ENCODE peak calls at places on chromosomes 13 and 19, in six cellular contexts. One of them, this sample, is unnamed.

GRCh38 chr19:10863107-10863700 is 8.1 kb upstream of the CARM1 start:
- DNase-seq in thoracic aorta: no peak
- DNase-seq in pancreas: no peak
- DNase-seq in neural crest cell: no peak
- DNase-seq in BJ: no peak
- DNase-seq in progenitor cell of endocrine pancreas: no peak
- DNase-seq in this sample: peak

GRCh38 chr19:33064117-33064777 is 441 bp downstream of the RHPN2 start:
- DNase-seq in progenitor cell of endocrine pancreas: peak
- DNase-seq in thoracic aorta: no peak
- DNase-seq in pancreas: peak
- DNase-seq in BJ: no peak
- DNase-seq in neural crest cell: no peak
- DNase-seq in this sample: no peak

GRCh38 chr13:85277753-85278152 is 521.5 kb downstream of the SLITRK6 start:
- DNase-seq in pancreas: no peak
- DNase-seq in neural crest cell: no peak
- DNase-seq in progenitor cell of endocrine pancreas: no peak
- DNase-seq in thoracic aorta: no peak
- DNase-seq in BJ: no peak
- DNase-seq in this sample: no peak

GRCh38 chr13:51894239-51894638 is 32.5 kb downstream of the CCDC70 start:
- DNase-seq in thoracic aorta: no peak
- DNase-seq in progenitor cell of endocrine pancreas: no peak
- DNase-seq in BJ: no peak
- DNase-seq in neural crest cell: no peak
- DNase-seq in pancreas: no peak
- DNase-seq in this sample: no peak

GRCh38 chr13:112846411-112847115 is 122.5 kb upstream of the MCF2L start:
- DNase-seq in pancreas: no peak
- DNase-seq in progenitor cell of endocrine pancreas: no peak
- DNase-seq in BJ: no peak
- DNase-seq in thoracic aorta: no peak
- DNase-seq in neural crest cell: no peak
- DNase-seq in this sample: no peak

GRCh38 chr19:19274716-19275115 is 1.6 kb upstream of the TM6SF2 start:
- DNase-seq in thoracic aorta: no peak
- DNase-seq in progenitor cell of endocrine pancreas: no peak
- DNase-seq in neural crest cell: no peak
- DNase-seq in BJ: no peak
- DNase-seq in pancreas: no peak
- DNase-seq in this sample: no peak

GRCh38 chr13:43805071-43805468 is 18.3 kb upstream of the ENOX1 start:
- DNase-seq in BJ: no peak
- DNase-seq in progenitor cell of endocrine pancreas: no peak
- DNase-seq in thoracic aorta: no peak
- DNase-seq in pancreas: no peak
- DNase-seq in neural crest cell: no peak
- DNase-seq in this sample: no peak

GRCh38 chr13:51856998-51857397 is 4.8 kb upstream of the CCDC70 start:
- DNase-seq in BJ: no peak
- DNase-seq in progenitor cell of endocrine pancreas: no peak
- DNase-seq in pancreas: no peak
- DNase-seq in thoracic aorta: no peak
- DNase-seq in neural crest cell: no peak
- DNase-seq in this sample: no peak

GRCh38 chr13:46303743-46304385 is 83.2 kb downstream of the RUBCNL start:
- DNase-seq in neural crest cell: no peak
- DNase-seq in thoracic aorta: no peak
- DNase-seq in progenitor cell of endocrine pancreas: no peak
- DNase-seq in pancreas: no peak
- DNase-seq in BJ: no peak
- DNase-seq in this sample: no peak

GRCh38 chr13:62997696-62998095 is 1582.0 kb upstream of the PCDH20 start:
- DNase-seq in thoracic aorta: no peak
- DNase-seq in BJ: no peak
- DNase-seq in neural crest cell: no peak
- DNase-seq in pancreas: no peak
- DNase-seq in progenitor cell of endocrine pancreas: no peak
- DNase-seq in this sample: no peak

DNA sequence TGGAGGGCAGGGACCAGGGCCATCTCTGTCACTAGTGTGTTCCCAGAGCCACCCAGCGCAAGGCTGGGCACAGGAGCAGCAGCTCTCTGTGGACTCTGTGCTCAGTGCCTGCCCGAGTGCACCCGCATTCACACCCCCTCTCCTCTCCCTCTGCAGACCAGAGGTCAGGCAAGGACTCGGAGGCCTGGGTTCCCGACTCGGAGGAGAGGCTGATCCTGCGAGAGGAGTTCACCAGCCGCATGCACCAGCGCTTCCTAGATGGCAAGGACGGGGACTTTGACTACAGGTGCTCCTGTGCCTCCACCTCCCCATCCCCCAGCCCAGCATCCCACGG is 10.2 kb downstream of the CCDC97 start:
- DNase-seq in pancreas: no peak
- DNase-seq in neural crest cell: no peak
- DNase-seq in progenitor cell of endocrine pancreas: no peak
- DNase-seq in thoracic aorta: no peak
- DNase-seq in BJ: no peak
- DNase-seq in this sample: no peak
- TF ChIP-seq CTCF in pancreas: no peak
- TF ChIP-seq CTCF in neural crest cell: no peak
- TF ChIP-seq CTCF in progenitor cell of endocrine pancreas: no peak
- TF ChIP-seq CTCF in thoracic aorta: no peak
- TF ChIP-seq CTCF in BJ: no peak
- TF ChIP-seq CTCF in this sample: no peak

GRCh38 chr19:45094707-45095106 is 1.7 kb downstream of the PPP1R37 start:
- DNase-seq in thoracic aorta: no peak
- DNase-seq in pancreas: no peak
- DNase-seq in neural crest cell: no peak
- DNase-seq in progenitor cell of endocrine pancreas: no peak
- DNase-seq in BJ: no peak
- DNase-seq in this sample: no peak

GRCh38 chr19:45094158-45094557 is 1.2 kb downstream of the PPP1R37 start:
- DNase-seq in thoracic aorta: no peak
- DNase-seq in progenitor cell of endocrine pancreas: no peak
- DNase-seq in pancreas: no peak
- DNase-seq in neural crest cell: no peak
- DNase-seq in BJ: no peak
- DNase-seq in this sample: no peak

GRCh38 chr19:45090598-45090997 is 2.4 kb upstream of the PPP1R37 start:
- DNase-seq in BJ: no peak
- DNase-seq in thoracic aorta: no peak
- DNase-seq in pancreas: no peak
- DNase-seq in progenitor cell of endocrine pancreas: no peak
- DNase-seq in neural crest cell: no peak
- DNase-seq in this sample: no peak

GRCh38 chr19:45091031-45091918 is 1.7 kb upstream of the PPP1R37 start:
- DNase-seq in thoracic aorta: peak
- DNase-seq in progenitor cell of endocrine pancreas: peak
- DNase-seq in BJ: peak
- DNase-seq in neural crest cell: peak
- DNase-seq in pancreas: peak
- DNase-seq in this sample: peak

DNA sequence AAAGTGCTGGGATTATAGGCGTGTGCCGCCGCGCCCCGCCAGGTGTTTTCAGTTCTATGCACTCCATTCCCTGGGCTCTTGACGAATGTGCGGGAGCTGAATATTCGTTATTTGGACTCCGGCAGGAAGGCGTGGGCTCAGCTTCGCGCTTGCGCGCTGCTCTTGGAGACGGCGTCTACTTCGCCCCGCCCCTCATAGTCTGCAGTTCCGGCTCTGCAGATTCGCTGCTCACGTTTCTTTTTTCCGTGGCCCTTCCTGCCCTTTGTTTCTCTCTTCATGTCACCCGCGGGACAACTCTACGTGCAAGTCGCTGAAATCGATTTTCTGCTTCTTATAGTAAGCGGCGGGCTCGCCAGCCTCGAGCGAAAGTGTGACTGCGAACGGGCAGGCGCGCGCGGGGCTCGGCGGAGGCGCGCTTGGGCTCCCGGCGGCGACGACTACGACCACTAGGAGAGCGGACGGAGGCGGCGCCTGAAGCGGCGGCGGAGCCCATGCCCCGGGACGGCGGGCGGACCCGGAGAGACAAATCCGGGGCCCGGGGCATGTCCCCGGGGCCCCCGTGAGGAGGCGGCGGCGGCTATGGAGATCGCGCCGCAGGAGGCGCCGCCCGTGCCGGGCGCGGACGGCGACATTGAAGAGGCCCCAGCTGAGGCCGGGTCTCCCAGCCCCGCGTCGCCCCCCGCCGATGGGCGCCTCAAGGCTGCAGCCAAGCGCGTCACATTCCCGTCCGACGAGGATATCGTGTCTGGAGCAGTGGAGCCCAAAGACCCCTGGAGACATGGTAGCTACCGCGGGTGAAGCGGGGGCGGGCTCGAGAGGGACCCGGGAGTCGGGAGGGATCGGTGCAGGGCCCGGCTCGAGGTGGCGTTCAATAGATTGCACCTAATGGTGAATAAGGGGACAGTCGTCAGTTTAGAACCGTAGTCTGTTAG is at the start of gene PPP1R37:
- DNase-seq in progenitor cell of endocrine pancreas: peak
- DNase-seq in thoracic aorta: peak
- DNase-seq in pancreas: peak
- DNase-seq in neural crest cell: peak
- DNase-seq in BJ: peak
- DNase-seq in this sample: peak
- TF ChIP-seq CTCF in progenitor cell of endocrine pancreas: peak
- TF ChIP-seq CTCF in thoracic aorta: peak
- TF ChIP-seq CTCF in pancreas: no peak
- TF ChIP-seq CTCF in neural crest cell: peak
- TF ChIP-seq CTCF in BJ: peak
- TF ChIP-seq CTCF in this sample: peak

DNA sequence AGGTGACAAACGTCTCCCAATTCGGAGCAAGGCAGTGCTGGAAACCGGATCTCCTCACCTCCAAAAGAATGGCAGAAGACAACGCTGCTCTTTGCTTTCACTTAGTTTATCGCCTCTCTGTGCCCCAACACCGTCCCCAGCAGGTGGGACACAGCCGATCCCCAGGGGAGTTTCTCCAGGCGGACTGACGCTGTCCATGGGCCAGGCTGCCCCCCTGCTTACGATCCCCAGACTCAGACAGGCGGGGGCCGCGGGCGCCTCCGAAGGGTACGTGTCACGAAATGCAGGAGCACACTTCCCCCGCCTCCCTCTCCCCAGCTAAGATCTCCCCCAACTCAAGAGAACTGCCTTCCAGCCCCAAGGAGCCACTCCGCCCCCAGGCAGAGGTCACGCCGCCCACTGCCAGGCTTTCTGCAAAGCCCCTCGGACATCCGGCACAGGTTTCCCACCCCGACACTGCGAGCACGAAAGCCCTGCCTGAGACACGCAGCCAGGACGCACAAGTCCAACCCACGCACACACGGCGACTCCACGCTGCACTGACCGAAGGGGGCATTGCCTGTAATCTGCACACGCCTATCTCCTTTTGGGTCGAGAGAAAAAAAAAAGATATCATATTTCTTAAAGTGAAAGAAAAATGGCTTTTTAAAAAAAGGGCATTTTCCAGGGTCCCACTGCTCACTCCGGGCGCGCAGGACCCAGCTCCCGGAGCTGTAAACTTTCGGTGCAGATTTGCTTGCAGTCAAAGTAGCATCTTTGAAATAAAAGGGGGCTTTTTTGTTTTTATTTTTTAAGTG is 1.9 kb downstream of the SPRY2 start:
- DNase-seq in neural crest cell: peak
- DNase-seq in progenitor cell of endocrine pancreas: peak
- DNase-seq in thoracic aorta: peak
- DNase-seq in BJ: peak
- DNase-seq in pancreas: peak
- DNase-seq in this sample: peak
- TF ChIP-seq CTCF in neural crest cell: peak
- TF ChIP-seq CTCF in progenitor cell of endocrine pancreas: peak
- TF ChIP-seq CTCF in thoracic aorta: peak
- TF ChIP-seq CTCF in BJ: peak
- TF ChIP-seq CTCF in pancreas: no peak
- TF ChIP-seq CTCF in this sample: no peak

GRCh38 chr13:30850867-30851211 is 55.2 kb upstream of the MEDAG start:
- DNase-seq in progenitor cell of endocrine pancreas: no peak
- DNase-seq in pancreas: no peak
- DNase-seq in neural crest cell: no peak
- DNase-seq in BJ: no peak
- DNase-seq in thoracic aorta: no peak
- DNase-seq in this sample: no peak
- TF ChIP-seq CTCF in progenitor cell of endocrine pancreas: no peak
- TF ChIP-seq CTCF in pancreas: no peak
- TF ChIP-seq CTCF in neural crest cell: no peak
- TF ChIP-seq CTCF in BJ: no peak
- TF ChIP-seq CTCF in thoracic aorta: no peak
- TF ChIP-seq CTCF in this sample: no peak